ENCODE peak calls at places on chromosomes 16 and 17, in four cellular contexts. N is uterus, C is fibroblast of lung, U is PC-3. G is an unnamed sample.

GRCh38 chr17:63843387-63844292 is 1.2 kb upstream of the SMARCD2 start:
- DNase-seq in U (no peak), N (peak), C (peak), G (no peak)

GRCh38 chr17:64423881-64424280 is 25.0 kb upstream of the MILR1 start:
- DNase-seq in U (peak), C (peak), N (no peak), G (no peak)

GRCh38 chr16:46899443-46900143 is 15.4 kb downstream of the GPT2 start:
- DNase-seq in U (no peak), C (no peak), N (no peak), G (no peak)

GRCh38 chr17:4968916-4969550 is 1.4 kb upstream of the SPAG7 start:
- DNase-seq in U (peak), C (peak), N (peak), G (no peak)

GRCh38 chr17:74677558-74678466 is 34.9 kb downstream of the CD300LF start:
- DNase-seq in N (peak), C (peak), U (peak), G (no peak)

GRCh38 chr16:48117217-48118105 is 38.3 kb downstream of the ABCC12 start:
- DNase-seq in U (peak), C (no peak), N (no peak), G (no peak)

GRCh38 chr16:72787519-72788268 is 260.2 kb downstream of the ZFHX3 start:
- DNase-seq in C (peak), U (peak), N (peak), G (peak)

GRCh38 chr16:61834082-61834481 is 202.2 kb downstream of the CDH8 start:
- DNase-seq in N (no peak), C (no peak), U (no peak), G (no peak)

GRCh38 chr17:55479903-55480302 is 31.3 kb downstream of the SMIM36 start:
- DNase-seq in U (no peak), C (no peak), N (no peak), G (no peak)

GRCh38 chr17:73799091-73799490 is 154.8 kb upstream of the SDK2 start:
- DNase-seq in U (no peak), N (no peak), C (no peak), G (no peak)

GRCh38 chr17:1880851-1881630 is 51.2 kb downstream of the RPA1 start:
- DNase-seq in N (no peak), C (peak), U (no peak), G (no peak)

GRCh38 chr16:68823401-68823800 is 19.9 kb upstream of the TANGO6 start:
- DNase-seq in U (no peak), C (peak), N (no peak), G (no peak)

DNA sequence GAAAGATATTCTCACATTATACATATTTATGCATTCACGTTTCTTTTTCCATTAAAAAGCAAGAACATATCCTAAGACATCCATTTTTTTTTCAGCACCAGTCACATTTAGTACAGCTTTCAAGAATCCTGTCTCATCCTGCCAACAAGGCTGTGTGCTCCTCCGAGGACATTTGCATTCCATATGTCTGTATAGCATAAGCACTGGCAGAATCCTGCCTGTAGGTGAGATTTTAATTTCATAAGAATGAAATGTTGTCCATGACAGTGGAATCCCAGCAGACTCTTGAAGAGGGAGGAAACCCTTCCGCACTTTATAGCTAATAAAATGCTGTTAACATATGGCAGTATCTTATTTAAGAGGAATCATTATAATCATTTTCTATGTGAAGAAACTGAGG is 2.9 kb upstream of the PMP22 start:
- DNase-seq in N (no peak), C (no peak), U (no peak), G (no peak)
- H3K27ac ChIP-seq in N (no peak), C (no peak), U (no peak), G (peak)

GRCh38 chr16:25108054-25108453 is 3.5 kb upstream of the LCMT1 start:
- DNase-seq in U (peak), N (no peak), C (no peak), G (no peak)
- TF ChIP-seq CTCF in U (peak), N (no peak), C (no peak), G (no peak)

DNA sequence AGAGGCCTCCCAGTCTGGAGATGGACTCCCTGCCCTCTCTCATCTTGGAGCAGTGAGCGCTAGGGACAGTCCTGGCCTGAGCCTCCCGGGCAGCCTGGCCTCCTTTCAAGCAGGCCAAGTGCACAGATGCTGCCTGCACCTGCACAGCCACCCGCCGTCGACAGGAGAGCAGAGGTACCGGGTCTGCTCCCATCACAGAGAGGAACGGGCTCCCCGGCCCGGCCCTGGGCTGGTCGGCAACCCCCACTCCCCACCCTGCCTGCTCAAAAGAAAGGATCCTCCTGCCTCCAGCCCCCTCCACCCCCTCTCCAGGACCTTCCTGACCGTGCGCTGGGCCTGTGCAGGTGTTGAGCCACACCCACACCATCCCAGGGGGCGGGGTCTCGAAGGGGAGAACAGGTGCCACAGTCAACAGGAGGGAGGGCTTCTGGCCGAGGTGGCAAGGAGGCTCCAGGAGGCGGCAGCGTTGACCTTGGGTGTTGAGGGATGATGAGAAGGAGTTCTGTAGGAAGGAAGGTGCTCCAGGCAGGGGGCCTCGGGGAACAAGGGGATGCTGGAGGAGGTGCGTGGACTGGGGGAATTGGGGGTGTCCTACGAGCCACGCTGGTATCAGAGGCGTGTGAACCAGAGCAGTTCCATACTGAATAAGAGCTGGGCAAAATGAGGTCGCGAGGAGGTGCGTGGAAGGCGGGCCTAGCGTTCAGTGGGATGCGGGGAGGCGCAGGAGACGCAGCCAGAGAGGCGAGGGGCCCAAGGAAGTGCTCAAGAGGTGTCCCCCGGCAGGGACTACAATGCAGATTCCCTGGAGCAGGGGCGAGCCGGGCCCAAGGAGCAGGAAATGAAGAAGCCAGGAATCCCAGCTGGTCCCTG is 967 bp upstream of the CDH15 start:
- DNase-seq in C (no peak), N (no peak), U (peak), G (no peak)
- H3K4me3 ChIP-seq in C (peak), N (no peak), U (peak), G (peak)

GRCh38 chr17:78132767-78133178 is 2.2 kb downstream of the TMC8 start:
- DNase-seq in C (no peak), U (no peak), N (no peak), G (no peak)
- H3K27ac ChIP-seq in C (no peak), U (no peak), N (no peak), G (peak)

GRCh38 chr17:15738066-15738465 is 6.0 kb downstream of the TBC1D26 start:
- DNase-seq in C (no peak), U (no peak), N (no peak), G (no peak)
- TF ChIP-seq CTCF in C (no peak), U (no peak), N (no peak), G (no peak)

DNA sequence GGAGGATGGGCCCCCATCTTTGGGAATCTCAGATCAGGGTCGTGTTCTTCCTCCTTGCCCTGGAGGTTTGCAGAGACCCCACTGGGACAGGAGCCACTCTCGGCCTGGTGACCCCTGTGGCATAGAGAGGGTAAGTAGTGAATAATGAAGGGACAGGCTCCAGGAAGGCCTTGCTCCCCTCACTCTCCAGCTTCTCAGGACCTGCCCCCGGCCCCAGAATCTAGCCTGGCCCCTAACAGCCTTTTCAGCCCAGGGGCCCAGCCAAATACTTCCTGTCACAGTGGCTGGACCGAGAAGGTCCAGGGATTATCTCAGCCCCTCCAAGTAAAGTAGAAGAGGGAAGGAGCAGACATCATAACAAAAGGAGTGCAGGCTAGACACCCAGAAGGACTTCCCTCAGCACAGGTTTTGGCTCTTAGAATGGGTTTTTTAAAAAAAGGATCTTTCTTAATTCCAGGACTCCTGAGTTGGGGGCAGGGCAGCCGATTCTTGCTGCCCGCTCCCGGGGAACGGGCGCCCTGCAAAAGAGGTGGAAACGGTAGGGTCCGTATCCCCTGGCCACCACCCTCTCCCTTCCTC is 637 bp upstream of the NXPH3 start:
- DNase-seq in U (no peak), C (no peak), N (no peak), G (no peak)
- H3K4me3 ChIP-seq in U (peak), C (peak), N (peak), G (peak)

DNA sequence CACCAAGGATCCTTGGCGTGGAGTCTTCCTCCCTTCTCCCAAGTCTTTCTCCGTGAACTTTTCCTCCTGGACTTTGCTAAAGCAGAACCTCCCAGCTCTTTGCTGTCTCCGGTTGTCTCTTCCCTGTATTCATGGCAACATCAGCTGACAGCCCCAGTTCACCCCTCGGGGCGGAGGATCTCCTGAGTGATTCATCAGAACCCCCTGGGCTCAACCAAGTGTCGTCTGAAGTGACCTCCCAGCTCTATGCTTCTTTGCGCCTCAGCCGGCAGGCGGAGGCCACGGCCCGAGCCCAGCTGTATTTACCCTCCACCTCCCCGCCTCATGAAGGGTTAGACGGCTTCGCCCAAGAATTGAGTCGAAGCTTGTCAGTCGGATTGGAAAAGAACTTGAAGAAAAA is 943 bp downstream of the CNTROB start:
- DNase-seq in U (peak), N (peak), C (peak), G (no peak)
- H3K27ac ChIP-seq in U (peak), N (peak), C (peak), G (peak)

GRCh38 chr17:61395409-61395982 is 4.1 kb upstream of the TBX2 start:
- DNase-seq in C (no peak), N (no peak), U (no peak), G (no peak)

GRCh38 chr17:61395983-61396585 is 3.6 kb upstream of the TBX2 start:
- DNase-seq in U (no peak), C (no peak), N (no peak), G (no peak)

GRCh38 chr17:61396586-61397085 is 3.0 kb upstream of the TBX2 start:
- DNase-seq in C (no peak), N (no peak), U (no peak), G (no peak)

GRCh38 chr17:61398721-61399130 is 917 bp upstream of the TBX2 start:
- DNase-seq in N (no peak), U (peak), C (no peak), G (no peak)

GRCh38 chr17:61397086-61397842 is 2.4 kb upstream of the TBX2 start:
- DNase-seq in U (no peak), C (no peak), N (no peak), G (no peak)
- TF ChIP-seq CTCF in U (no peak), C (peak), N (no peak), G (no peak)

GRCh38 chr16:24118126-24118821 is 137.9 kb upstream of the CACNG3 start:
- DNase-seq in C (no peak), N (no peak), U (no peak), G (no peak)

GRCh38 chr16:24116371-24116770 is 139.8 kb upstream of the CACNG3 start:
- DNase-seq in C (no peak), N (no peak), U (no peak), G (no peak)

GRCh38 chr16:24114876-24115275 is 141.3 kb upstream of the CACNG3 start:
- DNase-seq in U (no peak), N (no peak), C (no peak), G (no peak)

GRCh38 chr16:24117680-24118079 is 138.5 kb upstream of the CACNG3 start:
- DNase-seq in N (no peak), U (no peak), C (no peak), G (no peak)

GRCh38 chr16:24116989-24117388 is 139.1 kb upstream of the CACNG3 start:
- DNase-seq in U (no peak), N (no peak), C (no peak), G (no peak)
- H3K4me3 ChIP-seq in U (no peak), N (no peak), C (no peak), G (no peak)

G was measured in dorsolateral prefrontal cortex.